ENCODE peak calls at places on chromosomes 13 and 19, in seven cellular contexts. One of them, this sample, is unnamed.

GRCh38 chr13:103354189-103354588 is 288.0 kb upstream of the SLC10A2 start:
- DNase-seq in amniotic epithelial cell: peak
- DNase-seq in NCI-H1436: no peak
- DNase-seq in nucleus accumbens: no peak
- DNase-seq in dermis blood vessel endothelial cell: no peak
- DNase-seq in B cell: no peak
- DNase-seq in fibroblast of the aortic adventitia: peak
- DNase-seq in this sample: peak

GRCh38 chr19:10730932-10731331 is 13.1 kb downstream of the DNM2 start:
- DNase-seq in amniotic epithelial cell: no peak
- DNase-seq in NCI-H1436: no peak
- DNase-seq in nucleus accumbens: no peak
- DNase-seq in dermis blood vessel endothelial cell: no peak
- DNase-seq in B cell: peak
- DNase-seq in fibroblast of the aortic adventitia: no peak
- DNase-seq in this sample: no peak

GRCh38 chr13:113979791-113980471 is 6.1 kb upstream of the C13orf46 start:
- DNase-seq in amniotic epithelial cell: no peak
- DNase-seq in NCI-H1436: no peak
- DNase-seq in nucleus accumbens: no peak
- DNase-seq in dermis blood vessel endothelial cell: no peak
- DNase-seq in B cell: no peak
- DNase-seq in fibroblast of the aortic adventitia: no peak
- DNase-seq in this sample: no peak

GRCh38 chr19:10104665-10105221 is 1.4 kb upstream of the PPAN start:
- DNase-seq in amniotic epithelial cell: no peak
- DNase-seq in NCI-H1436: no peak
- DNase-seq in nucleus accumbens: no peak
- DNase-seq in dermis blood vessel endothelial cell: no peak
- DNase-seq in B cell: peak
- DNase-seq in fibroblast of the aortic adventitia: no peak
- DNase-seq in this sample: no peak

GRCh38 chr19:507286-508203 is at the start of gene TPGS1:
- DNase-seq in amniotic epithelial cell: peak
- DNase-seq in NCI-H1436: peak
- DNase-seq in nucleus accumbens: peak
- DNase-seq in dermis blood vessel endothelial cell: peak
- DNase-seq in B cell: peak
- DNase-seq in fibroblast of the aortic adventitia: peak
- DNase-seq in this sample: peak

GRCh38 chr13:62019858-62020257 is 604.2 kb upstream of the PCDH20 start:
- DNase-seq in amniotic epithelial cell: no peak
- DNase-seq in NCI-H1436: no peak
- DNase-seq in nucleus accumbens: no peak
- DNase-seq in dermis blood vessel endothelial cell: no peak
- DNase-seq in B cell: no peak
- DNase-seq in fibroblast of the aortic adventitia: no peak
- DNase-seq in this sample: no peak

GRCh38 chr13:21013682-21014038 is 47.7 kb downstream of the LATS2 start:
- DNase-seq in amniotic epithelial cell: no peak
- DNase-seq in NCI-H1436: no peak
- DNase-seq in nucleus accumbens: no peak
- DNase-seq in dermis blood vessel endothelial cell: no peak
- DNase-seq in B cell: no peak
- DNase-seq in fibroblast of the aortic adventitia: no peak
- DNase-seq in this sample: no peak

GRCh38 chr19:17448190-17448967 is at the start of gene TMEM221:
- DNase-seq in amniotic epithelial cell: no peak
- DNase-seq in NCI-H1436: no peak
- DNase-seq in nucleus accumbens: no peak
- DNase-seq in dermis blood vessel endothelial cell: peak
- DNase-seq in B cell: peak
- DNase-seq in fibroblast of the aortic adventitia: no peak
- DNase-seq in this sample: no peak

GRCh38 chr19:38721977-38722773 is 22.1 kb downstream of the CAPN12 start:
- DNase-seq in amniotic epithelial cell: no peak
- DNase-seq in NCI-H1436: no peak
- DNase-seq in nucleus accumbens: peak
- DNase-seq in dermis blood vessel endothelial cell: no peak
- DNase-seq in B cell: no peak
- DNase-seq in fibroblast of the aortic adventitia: no peak
- DNase-seq in this sample: no peak

GRCh38 chr19:16088985-16089846 is 12.9 kb downstream of the TPM4 start:
- DNase-seq in amniotic epithelial cell: no peak
- DNase-seq in NCI-H1436: no peak
- DNase-seq in nucleus accumbens: no peak
- DNase-seq in dermis blood vessel endothelial cell: no peak
- DNase-seq in B cell: no peak
- DNase-seq in fibroblast of the aortic adventitia: no peak
- DNase-seq in this sample: no peak

GRCh38 chr13:101695870-101696516 is 243.5 kb downstream of the ITGBL1 start:
- DNase-seq in amniotic epithelial cell: no peak
- DNase-seq in NCI-H1436: no peak
- DNase-seq in nucleus accumbens: no peak
- DNase-seq in dermis blood vessel endothelial cell: no peak
- DNase-seq in B cell: no peak
- DNase-seq in fibroblast of the aortic adventitia: peak
- DNase-seq in this sample: peak

GRCh38 chr19:47512183-47512947 is 2.5 kb downstream of the NAPA start:
- DNase-seq in amniotic epithelial cell: peak
- DNase-seq in NCI-H1436: no peak
- DNase-seq in nucleus accumbens: no peak
- DNase-seq in dermis blood vessel endothelial cell: no peak
- DNase-seq in B cell: peak
- DNase-seq in fibroblast of the aortic adventitia: peak
- DNase-seq in this sample: peak